ENCODE peak calls at places on chromosomes 5 and 9, in six cellular contexts. I is thyroid gland, X is mammary epithelial cell, J is endodermal cell, Z is astrocyte, V is PC-3. R is an unnamed sample. For H3K4me1, the result is how much of the 10 kb centered on the place peaks cover.

GRCh38 chr9:125240649-125240999 is 519 bp downstream of the HSPA5 start:
- DNase-seq in V (peak), I (peak), X (peak), J (no peak), Z (no peak), R (peak)

GRCh38 chr9:110142868-110143866 is 64.8 kb downstream of the C9orf152 start:
- DNase-seq in J (peak), Z (no peak), V (peak), I (no peak), X (no peak), R (no peak)

GRCh38 chr5:10276691-10277090 is 26.6 kb downstream of the CCT5 start:
- DNase-seq in I (no peak), Z (no peak), J (no peak), V (no peak), X (no peak), R (no peak)

GRCh38 chr9:2761424-2761823 is 44.1 kb downstream of the KCNV2 start:
- DNase-seq in I (no peak), J (no peak), V (no peak), Z (no peak), X (no peak), R (no peak)

GRCh38 chr9:130292104-130292503 is 26.5 kb downstream of the HMCN2 start:
- DNase-seq in X (no peak), V (no peak), J (no peak), Z (no peak), I (no peak), R (no peak)

GRCh38 chr5:173884402-173885053 is 3.6 kb upstream of the CPEB4 start:
- DNase-seq in I (no peak), Z (no peak), J (no peak), V (no peak), X (peak), R (no peak)

GRCh38 chr5:78467744-78468357 is 107.4 kb downstream of the SCAMP1 start:
- DNase-seq in X (peak), J (no peak), Z (peak), V (peak), I (no peak), R (no peak)

GRCh38 chr5:124951105-124951504 is 204.7 kb upstream of the ZNF608 start:
- DNase-seq in V (no peak), Z (no peak), X (no peak), I (no peak), J (no peak), R (no peak)

GRCh38 chr9:113675475-113675941 is 200.6 kb upstream of the ZNF618 start:
- DNase-seq in I (peak), Z (peak), J (no peak), X (peak), V (peak), R (peak)

GRCh38 chr5:154159343-154159742 is 31.2 kb upstream of the GALNT10 start:
- DNase-seq in V (peak), I (no peak), J (peak), Z (peak), X (peak), R (no peak)

GRCh38 chr5:52854949-52855348 is 67.2 kb downstream of the ITGA1 start:
- DNase-seq in V (no peak), I (no peak), X (no peak), Z (no peak), J (no peak), R (no peak)

GRCh38 chr9:1647776-1648175 is 367.4 kb upstream of the SMARCA2 start:
- DNase-seq in I (no peak), J (no peak), V (peak), Z (no peak), X (peak), R (no peak)

GRCh38 chr5:172106511-172107356 is 81.3 kb downstream of the STK10 start:
- DNase-seq in V (peak), Z (no peak), X (no peak), I (peak), J (peak), R (peak)

GRCh38 chr5:1511651-1512540 is 11.9 kb downstream of the LPCAT1 start:
- DNase-seq in X (peak), V (peak), J (peak), Z (no peak), I (peak), R (peak)

GRCh38 chr5:105898183-105898582 is 1772.6 kb downstream of the EFNA5 start:
- DNase-seq in J (no peak), Z (no peak), I (no peak), X (no peak), V (no peak), R (no peak)

GRCh38 chr5:1763548-1763911 is 36.1 kb downstream of the MRPL36 start:
- DNase-seq in V (peak), Z (peak), I (no peak), J (peak), X (peak), R (no peak)

GRCh38 chr5:108735790-108736189 is 11.9 kb upstream of the FER start:
- DNase-seq in V (no peak), Z (peak), X (no peak), I (no peak), J (no peak), R (no peak)

GRCh38 chr5:25006734-25007133 is 362.0 kb upstream of the CDH10 start:
- DNase-seq in J (no peak), Z (peak), V (peak), I (no peak), X (peak), R (no peak)

GRCh38 chr9:108720191-108720642 is 135.6 kb downstream of the ACTL7B start:
- DNase-seq in V (no peak), I (no peak), J (no peak), Z (no peak), X (no peak), R (no peak)

GRCh38 chr5:65213921-65214525 is 267.7 kb downstream of the ADAMTS6 start:
- DNase-seq in V (peak), J (peak), X (peak), Z (no peak), I (peak), R (no peak)

GRCh38 chr5:173736923-173737412 is 120.5 kb upstream of the BOD1 start:
- DNase-seq in I (peak), J (no peak), V (no peak), Z (no peak), X (no peak), R (no peak)

GRCh38 chr5:78534148-78535009 is 114.2 kb downstream of the LHFPL2 start:
- DNase-seq in J (peak), Z (peak), I (no peak), X (no peak), V (no peak), R (peak)

GRCh38 chr5:100643473-100643872 is 108.3 kb downstream of the FAM174A start:
- DNase-seq in V (peak), Z (peak), I (no peak), X (peak), J (no peak), R (no peak)

GRCh38 chr5:107100121-107100520 is 570.6 kb downstream of the EFNA5 start:
- DNase-seq in J (no peak), V (peak), I (no peak), X (no peak), Z (peak), R (no peak)

GRCh38 chr5:115838885-115839518 is 2.4 kb downstream of the ATG12 start:
- DNase-seq in I (peak), X (peak), Z (no peak), J (peak), V (peak), R (no peak)

GRCh38 chr9:112546149-112547012 is 59.8 kb downstream of the KIAA1958 start:
- DNase-seq in V (no peak), Z (peak), X (peak), J (no peak), I (no peak), R (no peak)

GRCh38 chr9:133184971-133185370 is 21.3 kb upstream of the GBGT1 start:
- DNase-seq in V (peak), J (no peak), X (peak), Z (peak), I (peak), R (no peak)

GRCh38 chr5:112036206-112036605 is 279.2 kb upstream of the NREP start:
- DNase-seq in X (peak), V (peak), J (no peak), Z (peak), I (no peak), R (no peak)

GRCh38 chr9:71929791-71930440 is 18.5 kb downstream of the C9orf85 start:
- DNase-seq in X (no peak), V (peak), Z (peak), J (no peak), I (no peak), R (no peak)

GRCh38 chr5:177080265-177080664 is 6.5 kb upstream of the FGFR4 start:
- DNase-seq in V (no peak), Z (no peak), J (no peak), X (no peak), I (no peak), R (no peak)

GRCh38 chr5:103357636-103358035 is 99.1 kb downstream of the MACIR start:
- DNase-seq in J (no peak), Z (no peak), I (no peak), V (no peak), X (no peak), R (no peak)

GRCh38 chr5:104456122-104456521 is 893.5 kb upstream of the NUDT12 start:
- DNase-seq in V (no peak), I (no peak), X (no peak), J (no peak), Z (no peak), R (no peak)

GRCh38 chr5:65103674-65104035 is 334.9 kb downstream of the CWC27 start:
- DNase-seq in I (peak), V (no peak), X (no peak), J (no peak), Z (no peak), R (no peak)

GRCh38 chr5:150616506-150616905 is 24.0 kb upstream of the SYNPO start:
- DNase-seq in I (no peak), V (no peak), X (no peak), J (no peak), Z (no peak), R (no peak)

GRCh38 chr9:122389799-122390481 is 19.1 kb downstream of the PTGS1 start:
- DNase-seq in J (peak), I (no peak), X (peak), Z (peak), V (peak), R (no peak)

GRCh38 chr9:74663456-74663855 is 166.3 kb downstream of the RORB start:
- DNase-seq in Z (peak), X (no peak), I (no peak), V (no peak), J (no peak), R (no peak)

DNA sequence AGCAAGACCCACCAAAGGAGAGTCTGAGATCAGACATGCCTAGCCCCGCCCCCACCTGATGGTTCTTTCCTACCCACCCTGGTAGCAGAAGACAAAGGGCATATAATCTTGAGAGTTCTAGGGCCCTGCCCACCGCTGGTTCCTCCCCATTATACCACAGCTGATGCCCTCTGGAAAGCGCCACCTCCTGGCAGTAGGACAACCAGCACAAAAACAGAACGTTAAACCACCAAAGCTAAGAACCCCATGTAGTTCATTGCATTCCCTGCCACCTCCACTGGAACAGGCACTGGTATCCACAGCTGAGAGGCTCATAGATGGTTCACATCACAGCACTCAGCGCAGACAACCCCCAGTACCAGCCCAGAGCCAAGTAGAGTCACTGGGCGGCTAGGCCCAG is 81.2 kb upstream of the TRPC7 start:
- DNase-seq in I (no peak), X (no peak), J (no peak), Z (no peak), V (no peak), R (no peak)
- TF ChIP-seq CTCF in I (no peak), X (no peak), J (peak), Z (no peak), V (peak), R (no peak)

GRCh38 chr5:149552038-149552494 is 827 bp upstream of the CSNK1A1 start:
- DNase-seq in X (no peak), I (no peak), V (no peak), J (no peak), Z (no peak), R (no peak)
- H3K4me3 ChIP-seq in X (peak), I (peak), V (peak), J (peak), Z (peak), R (peak)

GRCh38 chr9:135550344-135550918 is 4.5 kb downstream of the OBP2A start:
- DNase-seq in Z (no peak), J (no peak), X (no peak), I (no peak), V (no peak), R (no peak)
- H3K4me1 ChIP-seq in Z (under half), J (under half), X (under half), I (under half), V (under half), R (under half)

DNA sequence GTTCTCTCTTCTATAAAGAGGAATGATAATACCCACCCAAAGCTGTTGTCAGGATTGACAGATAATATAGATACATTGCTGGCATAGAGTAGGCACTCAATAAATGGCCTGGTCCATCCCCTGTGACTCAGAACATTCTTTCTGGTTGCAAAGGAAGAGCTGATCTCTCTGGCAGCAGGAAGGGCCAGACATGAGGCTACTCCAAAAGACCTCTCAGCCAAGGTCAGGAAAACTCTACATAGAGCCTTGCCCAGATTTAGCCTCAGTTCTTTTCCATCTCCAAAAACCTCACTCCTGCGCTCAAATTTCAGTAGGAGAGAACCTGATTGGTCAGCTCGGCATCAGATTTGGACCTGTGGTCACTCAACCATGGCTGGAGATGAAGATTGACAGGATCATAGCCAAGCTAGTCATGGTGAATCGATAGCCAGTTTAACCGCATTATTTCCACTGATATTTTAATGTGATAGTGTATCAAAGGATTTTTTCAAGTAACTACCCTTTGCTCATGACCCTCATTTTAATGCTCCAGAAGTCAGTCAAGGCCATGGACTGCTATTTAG is 319.6 kb downstream of the DRD1 start:
- DNase-seq in Z (no peak), V (no peak), X (no peak), J (no peak), I (no peak), R (no peak)
- TF ChIP-seq CTCF in Z (no peak), V (no peak), X (no peak), J (no peak), I (no peak), R (no peak)

DNA sequence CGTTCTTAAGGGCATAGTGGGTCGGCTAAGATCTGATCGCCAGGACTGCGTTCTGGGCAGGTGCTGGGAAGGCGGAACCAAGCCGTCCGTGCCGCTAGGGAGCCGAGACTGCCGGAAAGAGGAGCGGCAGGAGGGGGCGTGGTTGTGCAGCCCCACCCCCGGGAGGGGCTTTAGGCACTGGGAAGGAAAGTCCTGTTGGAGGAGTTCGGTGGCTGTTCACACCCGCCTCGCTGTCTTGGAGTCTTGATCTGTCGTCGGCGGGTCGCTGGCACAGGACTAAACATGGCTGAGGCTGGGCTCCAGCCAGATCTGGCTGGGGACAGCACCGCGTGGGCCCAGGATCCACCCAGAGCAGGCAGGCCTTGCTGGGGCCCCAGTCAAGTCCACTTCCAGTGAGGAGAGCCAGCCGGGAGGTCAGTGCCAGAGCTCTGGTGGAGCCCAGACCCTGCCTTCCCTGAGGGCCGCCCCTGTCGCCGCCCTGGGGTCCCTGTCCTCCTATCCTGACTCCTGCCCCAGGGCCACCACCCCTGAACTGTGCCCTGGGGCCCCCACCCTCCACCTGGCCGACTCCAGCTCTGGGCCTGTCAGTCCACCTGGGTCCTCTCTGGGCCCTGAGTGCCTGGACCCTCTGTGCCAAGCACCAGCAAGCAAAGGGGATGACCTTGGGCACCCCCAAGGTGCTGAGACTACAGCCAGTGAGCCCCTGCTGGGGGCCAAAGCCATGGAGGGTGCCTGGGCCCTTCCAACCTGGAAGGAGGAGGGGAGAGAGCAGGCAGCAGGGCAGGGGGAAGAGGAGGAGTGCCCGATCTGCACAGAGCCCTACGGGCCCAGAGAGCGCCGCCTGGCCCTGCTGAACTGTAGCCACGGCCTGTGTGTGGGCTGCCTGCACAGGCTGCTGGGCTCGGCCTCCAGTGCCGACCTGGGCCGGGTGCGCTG is 4.5 kb downstream of the RNF208 start:
- DNase-seq in Z (no peak), V (peak), X (peak), I (peak), J (peak), R (peak)
- H3K4me3 ChIP-seq in Z (no peak), V (peak), X (peak), I (peak), J (no peak), R (peak)

R was measured in psoas muscle.